ENCODE peak calls at places on chromosomes 4 and X, in eight cellular contexts. O is GM23248; N is colonic mucosa; B is H9; F is CD8-positive, alpha-beta T cell; P is brain microvascular endothelial cell; J is tibial nerve; W is tibial artery. I is an unnamed sample.

GRCh38 chrX:21698274-21698673 is 40.1 kb upstream of the KLHL34 start:
- DNase-seq in W (no peak), F (no peak), O (no peak), N (no peak), J (no peak), P (no peak), B (no peak), I (no peak)

GRCh38 chrX:68204639-68205038 is 228.7 kb downstream of the OPHN1 start:
- DNase-seq in P (no peak), B (no peak), F (no peak), N (no peak), J (no peak), W (no peak), O (no peak), I (no peak)

GRCh38 chr4:17347445-17347844 is 164.4 kb downstream of the QDPR start:
- DNase-seq in F (no peak), O (peak; percentile 63), P (peak; percentile 15), B (peak; percentile 56), N (peak; percentile 23), W (no peak), J (no peak), I (peak; percentile 40)

GRCh38 chr4:7466215-7466614 is 31.5 kb upstream of the PSAPL1 start:
- DNase-seq in N (no peak), J (no peak), B (no peak), W (no peak), F (no peak), P (no peak), O (no peak), I (no peak)

GRCh38 chr4:122865421-122865820 is 38.8 kb downstream of the FGF2 start:
- DNase-seq in F (no peak), O (no peak), J (no peak), W (no peak), N (no peak), P (no peak), B (no peak), I (no peak)

GRCh38 chrX:9912341-9912740 is 54.8 kb upstream of the CLDN34 start:
- DNase-seq in F (no peak), J (no peak), N (no peak), O (peak; percentile 26), P (no peak), W (no peak), B (peak; percentile 62), I (no peak)

GRCh38 chr4:180827193-180827592 is 1416.0 kb upstream of the TENM3 start:
- DNase-seq in B (no peak), N (no peak), J (no peak), F (no peak), O (peak; percentile 61), P (no peak), W (no peak), I (no peak)

GRCh38 chr4:161376275-161376674 is 787.5 kb downstream of the FSTL5 start:
- DNase-seq in F (no peak), N (no peak), W (no peak), O (no peak), B (no peak), J (no peak), P (no peak), I (no peak)

GRCh38 chr4:105246712-105247111 is 100.0 kb downstream of the TET2 start:
- DNase-seq in J (no peak), P (no peak), W (no peak), N (no peak), O (peak; percentile 81), F (no peak), B (no peak), I (no peak)

GRCh38 chr4:182219400-182219799 is 23.8 kb upstream of the TENM3 start:
- DNase-seq in O (no peak), N (no peak), J (no peak), F (no peak), B (no peak), W (no peak), P (peak; percentile 59), I (no peak)

GRCh38 chr4:133151681-133152329 is 2.7 kb downstream of the PCDH10 start:
- DNase-seq in J (no peak), W (no peak), O (no peak), N (no peak), B (peak; percentile 73), P (peak; percentile 9), F (no peak), I (no peak)
- H3K27ac ChIP-seq in J (peak overlapping the region; percentile 77), W (peak overlapping the region; percentile 71), O (no peak overlapping the region), N (no peak overlapping the region), B (no peak overlapping the region), P (no peak overlapping the region), F (no peak overlapping the region), I (no peak overlapping the region)

GRCh38 chr4:13243152-13243551 is 241.0 kb downstream of the RAB28 start:
- DNase-seq in W (no peak), F (no peak), J (no peak), P (no peak), N (no peak), O (no peak), B (no peak), I (no peak)

GRCh38 chr4:13238936-13239335 is 245.2 kb downstream of the RAB28 start:
- DNase-seq in P (no peak), N (no peak), W (no peak), B (no peak), O (no peak), J (no peak), F (no peak), I (no peak)

GRCh38 chr4:13236485-13236884 is 247.7 kb downstream of the RAB28 start:
- DNase-seq in B (no peak), J (no peak), O (no peak), F (no peak), W (no peak), P (no peak), N (no peak), I (no peak)

GRCh38 chr4:13244342-13244905 is 239.7 kb downstream of the RAB28 start:
- DNase-seq in N (no peak), O (no peak), B (no peak), F (no peak), P (no peak), W (no peak), J (no peak), I (no peak)

GRCh38 chr4:13240066-13240465 is 244.1 kb downstream of the RAB28 start:
- DNase-seq in B (no peak), P (peak; percentile 43), J (no peak), F (no peak), N (no peak), W (no peak), O (peak; percentile 58), I (no peak)
- H3K27ac ChIP-seq in B (no peak overlapping the region), P (no peak overlapping the region), J (no peak overlapping the region), F (no peak overlapping the region), N (no peak overlapping the region), W (no peak overlapping the region), O (no peak overlapping the region), I (no peak overlapping the region)

GRCh38 chr4:145818001-145818400 is 120.6 kb downstream of the ZNF827 start:
- DNase-seq in O (no peak), J (no peak), P (no peak), B (no peak), N (no peak), F (no peak), W (no peak), I (no peak)

GRCh38 chr4:145815027-145815612 is 123.5 kb downstream of the ZNF827 start:
- DNase-seq in W (no peak), N (no peak), J (no peak), O (no peak), P (no peak), B (no peak), F (no peak), I (no peak)

GRCh38 chr4:145814246-145814645 is 124.4 kb downstream of the ZNF827 start:
- DNase-seq in J (no peak), B (no peak), O (peak; percentile 12), P (no peak), N (no peak), F (no peak), W (no peak), I (no peak)

GRCh38 chr4:145816091-145816490 is 122.5 kb downstream of the ZNF827 start:
- DNase-seq in O (peak; percentile 43), W (no peak), B (no peak), N (no peak), P (no peak), F (no peak), J (no peak), I (peak; percentile 14)

GRCh38 chr4:145815626-145816025 is 123.0 kb downstream of the ZNF827 start:
- DNase-seq in N (no peak), W (no peak), F (no peak), B (no peak), J (no peak), P (no peak), O (peak; percentile 76), I (no peak)
- H3K27ac ChIP-seq in N (no peak overlapping the region), W (no peak overlapping the region), F (no peak overlapping the region), B (no peak overlapping the region), J (no peak overlapping the region), P (no peak overlapping the region), O (peak overlapping the region; percentile 83), I (no peak overlapping the region)

DNA sequence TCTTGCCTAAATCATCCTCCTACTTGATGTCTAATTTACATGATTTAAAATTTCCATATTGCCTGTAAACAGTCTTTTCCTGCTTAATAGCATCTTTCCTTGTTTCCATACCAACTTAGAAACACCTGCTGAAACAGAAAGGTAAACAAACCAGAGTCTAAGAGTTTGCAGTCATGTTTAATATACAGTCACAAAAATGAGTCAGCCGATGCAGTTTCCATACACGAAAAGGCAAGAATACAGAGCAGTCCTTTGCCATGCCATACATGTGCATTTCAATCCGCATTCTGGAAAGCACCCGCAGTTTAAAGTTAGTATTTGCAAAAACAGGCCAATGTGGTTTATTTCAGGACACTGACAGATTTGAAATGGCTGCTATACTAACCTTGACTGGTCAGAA is 32.1 kb downstream of the ASB5 start:
- DNase-seq in J (no peak), N (no peak), B (no peak), P (peak; percentile 45), W (no peak), F (no peak), O (peak; percentile 16), I (no peak)
- H3K27ac ChIP-seq in J (no peak overlapping the region), N (no peak overlapping the region), B (no peak overlapping the region), P (peak overlapping the region; percentile 72), W (no peak overlapping the region), F (no peak overlapping the region), O (no peak overlapping the region), I (no peak overlapping the region)

I was measured in CD4-positive, CD25-positive, alpha-beta regulatory T cell.